ENCODE peak calls at places on chromosome 1, in seven cellular contexts. A is occipital lobe; G is GM13976; E is stimulated activated CD8-positive, alpha-beta memory T cell treated with anti-CD3 and anti-CD28 coated beads, Interleukin-7, amount 100 ng/mL, for 1 hour; S is ureter; R is colonic mucosa; X is dorsolateral prefrontal cortex. P is an unnamed sample.

GRCh38 chr1:27322569-27323116 is 680 bp downstream of the TMEM222 start:
- DNase-seq in A (no peak), G (no peak), E (no peak), S (no peak), R (no peak), X (no peak), P (no peak)

GRCh38 chr1:234617135-234617985 is 7.4 kb upstream of the IRF2BP2 start:
- DNase-seq in A (no peak), G (no peak), E (no peak), S (no peak), R (no peak), X (no peak), P (no peak)

GRCh38 chr1:226690460-226690982 is 48.6 kb downstream of the ITPKB start:
- DNase-seq in A (no peak), G (no peak), E (no peak), S (no peak), R (no peak), X (no peak), P (no peak)

GRCh38 chr1:6694126-6694713 is 7.4 kb downstream of the DNAJC11 start:
- DNase-seq in A (no peak), G (no peak), E (no peak), S (no peak), R (no peak), X (no peak), P (no peak)

GRCh38 chr1:3266870-3267549 is 187.5 kb upstream of the ARHGEF16 start:
- DNase-seq in A (no peak), G (no peak), E (no peak), S (no peak), R (no peak), X (no peak), P (no peak)

GRCh38 chr1:209927466-209927865 is 10.6 kb upstream of the SYT14 start:
- DNase-seq in A (no peak), G (no peak), E (no peak), S (no peak), R (no peak), X (no peak), P (no peak)

GRCh38 chr1:3009021-3009420 is 12.2 kb upstream of the ACTRT2 start:
- DNase-seq in A (no peak), G (no peak), E (no peak), S (no peak), R (no peak), X (no peak), P (no peak)

GRCh38 chr1:4485398-4485797 is 169.0 kb upstream of the AJAP1 start:
- DNase-seq in A (peak; percentile 13), G (no peak), E (no peak), S (no peak), R (no peak), X (no peak), P (no peak)

GRCh38 chr1:45400049-45400448 is 59.8 kb upstream of the MUTYH start:
- DNase-seq in A (no peak), G (no peak), E (no peak), S (no peak), R (no peak), X (no peak), P (no peak)

GRCh38 chr1:25649505-25650218 is 33.1 kb downstream of the MAN1C1 start:
- DNase-seq in A (no peak), G (no peak), E (no peak), S (no peak), R (peak; percentile 16), X (no peak), P (no peak)

GRCh38 chr1:182629674-182630073 is 25.5 kb upstream of the RGS16 start:
- DNase-seq in A (no peak), G (no peak), E (peak; percentile 24), S (no peak), R (no peak), X (no peak), P (no peak)

GRCh38 chr1:154607084-154607747 is 770 bp downstream of the ADAR start:
- DNase-seq in A (no peak), G (no peak), E (no peak), S (no peak), R (peak; percentile 40), X (no peak), P (no peak)

GRCh38 chr1:4396571-4396970 is 257.8 kb upstream of the AJAP1 start:
- DNase-seq in A (peak; percentile 8), G (no peak), E (no peak), S (no peak), R (no peak), X (peak; percentile 53), P (no peak)